ENCODE peak calls at places on chromosomes 3 and 15, in five cellular contexts. D, G, Y, X and I are unnamed samples.
A peak's percentile ranks its signal among the peaks of the same experiment; 100 is the strongest.

GRCh38 chr15:90099072-90099867 is 3.0 kb downstream of the IDH2 start:
- DNase-seq in D (no peak), G (no peak), Y (peak; percentile 26), X (peak; percentile 81), I (no peak)

GRCh38 chr3:178310833-178311380 is 225.3 kb upstream of the KCNMB2 start:
- DNase-seq in G (no peak), Y (no peak), X (no peak), D (no peak), I (no peak)

GRCh38 chr3:196757876-196758739 is 18.5 kb downstream of the PAK2 start:
- DNase-seq in D (no peak), Y (no peak), G (peak; percentile 87), X (no peak), I (peak; percentile 39)

GRCh38 chr3:15973930-15974329 is 176.2 kb upstream of the ANKRD28 start:
- DNase-seq in Y (no peak), G (no peak), X (no peak), D (no peak), I (no peak)

GRCh38 chr3:15041950-15042349 is 23.2 kb downstream of the MRPS25 start:
- DNase-seq in D (no peak), X (no peak), Y (no peak), G (no peak), I (no peak)

GRCh38 chr3:115399751-115400150 is 223.6 kb upstream of the GAP43 start:
- DNase-seq in G (no peak), X (no peak), D (no peak), Y (no peak), I (no peak)

GRCh38 chr15:74857082-74857655 is 14.2 kb upstream of the ULK3 start:
- DNase-seq in D (no peak), Y (no peak), X (no peak), G (no peak), I (no peak)

GRCh38 chr3:47283193-47283537 is 421 bp downstream of the KLHL18 start:
- DNase-seq in X (no peak), Y (no peak), G (peak; percentile 24), D (peak; percentile 17), I (no peak)

GRCh38 chr3:36900474-36901443 is 44.1 kb downstream of the TRANK1 start:
- DNase-seq in X (no peak), Y (no peak), G (no peak), D (no peak), I (no peak)

GRCh38 chr15:58535894-58536293 is 104.1 kb downstream of the LIPC start:
- DNase-seq in Y (no peak), D (no peak), G (no peak), X (no peak), I (no peak)

GRCh38 chr3:76028816-76029215 is 243.5 kb upstream of the ZNF717 start:
- DNase-seq in Y (no peak), X (no peak), D (no peak), G (peak; percentile 39), I (no peak)

GRCh38 chr3:76026379-76026778 is 241.0 kb upstream of the ZNF717 start:
- DNase-seq in G (peak; percentile 40), X (no peak), D (no peak), Y (no peak), I (no peak)

GRCh38 chr3:76021376-76021775 is 236.0 kb upstream of the ZNF717 start:
- DNase-seq in G (peak; percentile 24), D (no peak), Y (no peak), X (no peak), I (no peak)

GRCh38 chr3:76025561-76025960 is 240.2 kb upstream of the ZNF717 start:
- DNase-seq in Y (no peak), X (no peak), G (no peak), D (no peak), I (no peak)

GRCh38 chr3:76024640-76025039 is 239.3 kb upstream of the ZNF717 start:
- DNase-seq in G (peak; percentile 53), D (no peak), Y (no peak), X (no peak), I (peak; percentile 11)
- TF ChIP-seq CTCF in G (peak; percentile 30), D (peak; percentile 70), Y (no peak), X (no peak), I (peak; percentile 61)

GRCh38 chr3:49721165-49721860 is 1.8 kb upstream of the AMIGO3 start:
- DNase-seq in Y (no peak), G (no peak), X (no peak), D (no peak), I (no peak)

GRCh38 chr3:49722896-49723295 is 855 bp downstream of the GMPPB start:
- DNase-seq in G (no peak), Y (no peak), D (no peak), X (peak; percentile 83), I (no peak)

GRCh38 chr3:49720383-49721164 is 1.1 kb upstream of the AMIGO3 start:
- DNase-seq in G (no peak), D (no peak), X (peak; percentile 74), Y (no peak), I (no peak)

GRCh38 chr3:49723301-49723630 is 485 bp downstream of the GMPPB start:
- DNase-seq in Y (peak; percentile 54), D (no peak), X (peak; percentile 93), G (peak; percentile 45), I (peak; percentile 30)

GRCh38 chr3:49721861-49722781 is 1.6 kb downstream of the GMPPB start:
- DNase-seq in G (no peak), D (no peak), Y (no peak), X (peak; percentile 76), I (no peak)
- TF ChIP-seq CTCF in G (no peak), D (no peak), Y (no peak), X (no peak), I (no peak)

DNA sequence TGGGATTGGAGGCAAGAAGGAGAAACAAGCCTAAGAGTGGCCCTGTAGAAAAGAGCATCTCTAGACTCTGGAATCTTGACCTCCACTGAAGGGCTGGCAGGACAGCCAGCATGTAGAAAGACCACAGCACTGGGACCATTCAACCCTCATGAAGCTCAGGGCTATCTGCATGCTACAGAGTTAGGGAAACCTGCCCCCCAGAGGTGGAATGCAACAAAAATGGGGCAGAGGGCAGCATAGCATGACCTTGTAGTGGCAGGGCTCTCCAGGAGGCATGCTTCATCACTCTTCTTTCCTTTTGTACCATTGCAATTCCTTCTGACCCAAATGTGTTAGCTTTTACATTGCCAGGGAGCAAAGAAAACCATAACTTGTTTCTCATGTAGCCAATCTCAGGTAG is 445.4 kb downstream of the EPHB1 start:
- DNase-seq in G (no peak), D (no peak), X (no peak), Y (no peak), I (no peak)
- TF ChIP-seq CTCF in G (no peak), D (no peak), X (no peak), Y (no peak), I (no peak)

GRCh38 chr3:23161308-23161707 is 41.8 kb upstream of the UBE2E2 start:
- DNase-seq in Y (no peak), X (no peak), D (no peak), G (peak; percentile 17), I (no peak)
- TF ChIP-seq CTCF in Y (no peak), X (no peak), D (no peak), G (no peak), I (no peak)

GRCh38 chr3:155411500-155412223 is 118.2 kb upstream of the STRIT1 start:
- DNase-seq in X (no peak), G (no peak), Y (no peak), D (no peak), I (no peak)
- TF ChIP-seq CTCF in X (no peak), G (no peak), Y (no peak), D (peak; percentile 13), I (no peak)

GRCh38 chr3:2628117-2628516 is 482.1 kb downstream of the IL5RA start:
- DNase-seq in D (no peak), X (no peak), Y (no peak), G (no peak), I (no peak)
- TF ChIP-seq CTCF in D (no peak), X (no peak), Y (no peak), G (no peak), I (no peak)

GRCh38 chr3:117018622-117019021 is 309.0 kb downstream of the TUSC7 start:
- DNase-seq in D (no peak), X (no peak), Y (no peak), G (no peak), I (no peak)

GRCh38 chr3:117011687-117012250 is 302.2 kb downstream of the TUSC7 start:
- DNase-seq in D (no peak), X (no peak), Y (no peak), G (peak; percentile 86), I (no peak)

GRCh38 chr3:117017135-117017990 is 307.8 kb downstream of the TUSC7 start:
- DNase-seq in G (peak; percentile 12), X (no peak), Y (no peak), D (no peak), I (no peak)

GRCh38 chr3:117019082-117019713 is 309.6 kb downstream of the TUSC7 start:
- DNase-seq in Y (no peak), D (peak; percentile 59), X (no peak), G (peak; percentile 82), I (peak; percentile 59)

DNA sequence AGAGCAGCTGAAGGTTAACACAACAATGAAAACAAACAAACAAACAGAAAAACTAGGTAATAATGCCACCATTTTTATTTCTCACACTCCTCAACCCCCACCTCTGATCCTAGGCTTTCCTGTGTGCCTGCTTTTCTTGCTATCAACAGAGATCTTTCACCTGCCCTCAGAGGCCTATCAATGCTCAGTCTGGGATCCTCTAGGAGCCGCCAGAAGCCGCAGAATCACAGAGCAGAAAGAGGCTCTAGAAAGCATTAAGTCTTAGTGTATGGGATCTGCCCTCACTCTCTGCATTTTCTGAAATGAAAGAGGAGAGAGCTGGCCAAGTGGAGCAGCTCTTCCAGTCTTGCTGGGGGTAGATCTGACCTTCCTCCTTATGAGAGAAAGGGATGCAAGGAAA is 306.8 kb downstream of the TUSC7 start:
- DNase-seq in G (no peak), Y (no peak), X (no peak), D (no peak), I (no peak)
- TF ChIP-seq CTCF in G (no peak), Y (no peak), X (no peak), D (no peak), I (no peak)

GRCh38 chr3:10949197-10949596 is 43.4 kb upstream of the SLC6A1 start:
- DNase-seq in Y (no peak), D (no peak), X (no peak), G (no peak), I (no peak)
- TF ChIP-seq CTCF in Y (no peak), D (no peak), X (no peak), G (no peak), I (no peak)